ENCODE peak calls at places on chromosome 19, in nine cellular contexts. One of them, this sample, is unnamed.

GRCh38 chr19:17491287-17491686 is 20.2 kb upstream of the PGLS start:
- DNase-seq in glutamatergic neuron: no peak
- DNase-seq in activated naive CD4-positive, alpha-beta T cell treated with anti-CD3 and anti-CD28 coated beads, Interleukin-2, amount 10 ng/mL, durations not matched to agents 7 days and 5 days: no peak
- DNase-seq in H54: no peak
- DNase-seq in astrocyte of the cerebellum: no peak
- DNase-seq in central memory CD4-positive, alpha-beta T cell: no peak
- DNase-seq in activated CD8-positive, alpha-beta T cell treated with anti-CD3 and anti-CD28 coated beads for 36 hours: no peak
- DNase-seq in NCI-H345: no peak
- DNase-seq in lung: no peak
- DNase-seq in this sample: no peak

GRCh38 chr19:14375055-14375581 is 6.1 kb upstream of the ADGRE5 start:
- DNase-seq in astrocyte of the cerebellum: no peak
- DNase-seq in glutamatergic neuron: no peak
- DNase-seq in H54: no peak
- DNase-seq in NCI-H345: no peak
- DNase-seq in activated CD8-positive, alpha-beta T cell treated with anti-CD3 and anti-CD28 coated beads for 36 hours: peak
- DNase-seq in lung: peak
- DNase-seq in activated naive CD4-positive, alpha-beta T cell treated with anti-CD3 and anti-CD28 coated beads, Interleukin-2, amount 10 ng/mL, durations not matched to agents 7 days and 5 days: peak
- DNase-seq in central memory CD4-positive, alpha-beta T cell: peak
- DNase-seq in this sample: no peak

GRCh38 chr19:4555657-4556561 is 3.6 kb downstream of the SEMA6B start:
- DNase-seq in lung: no peak
- DNase-seq in glutamatergic neuron: no peak
- DNase-seq in activated CD8-positive, alpha-beta T cell treated with anti-CD3 and anti-CD28 coated beads for 36 hours: no peak
- DNase-seq in NCI-H345: no peak
- DNase-seq in H54: no peak
- DNase-seq in astrocyte of the cerebellum: no peak
- DNase-seq in activated naive CD4-positive, alpha-beta T cell treated with anti-CD3 and anti-CD28 coated beads, Interleukin-2, amount 10 ng/mL, durations not matched to agents 7 days and 5 days: no peak
- DNase-seq in central memory CD4-positive, alpha-beta T cell: no peak
- DNase-seq in this sample: peak

GRCh38 chr19:31316201-31316951 is 32.9 kb downstream of the TSHZ3 start:
- DNase-seq in H54: no peak
- DNase-seq in activated naive CD4-positive, alpha-beta T cell treated with anti-CD3 and anti-CD28 coated beads, Interleukin-2, amount 10 ng/mL, durations not matched to agents 7 days and 5 days: no peak
- DNase-seq in activated CD8-positive, alpha-beta T cell treated with anti-CD3 and anti-CD28 coated beads for 36 hours: no peak
- DNase-seq in glutamatergic neuron: no peak
- DNase-seq in NCI-H345: no peak
- DNase-seq in central memory CD4-positive, alpha-beta T cell: no peak
- DNase-seq in lung: no peak
- DNase-seq in astrocyte of the cerebellum: no peak
- DNase-seq in this sample: no peak

GRCh38 chr19:13621413-13621812 is 115.1 kb upstream of the CACNA1A start:
- DNase-seq in glutamatergic neuron: no peak
- DNase-seq in lung: no peak
- DNase-seq in NCI-H345: peak
- DNase-seq in central memory CD4-positive, alpha-beta T cell: no peak
- DNase-seq in H54: peak
- DNase-seq in activated naive CD4-positive, alpha-beta T cell treated with anti-CD3 and anti-CD28 coated beads, Interleukin-2, amount 10 ng/mL, durations not matched to agents 7 days and 5 days: peak
- DNase-seq in astrocyte of the cerebellum: peak
- DNase-seq in activated CD8-positive, alpha-beta T cell treated with anti-CD3 and anti-CD28 coated beads for 36 hours: peak
- DNase-seq in this sample: no peak

GRCh38 chr19:13022859-13023636 is 27.8 kb downstream of the NFIX start:
- DNase-seq in central memory CD4-positive, alpha-beta T cell: no peak
- DNase-seq in H54: peak
- DNase-seq in lung: peak
- DNase-seq in NCI-H345: no peak
- DNase-seq in astrocyte of the cerebellum: peak
- DNase-seq in activated naive CD4-positive, alpha-beta T cell treated with anti-CD3 and anti-CD28 coated beads, Interleukin-2, amount 10 ng/mL, durations not matched to agents 7 days and 5 days: peak
- DNase-seq in glutamatergic neuron: no peak
- DNase-seq in activated CD8-positive, alpha-beta T cell treated with anti-CD3 and anti-CD28 coated beads for 36 hours: peak
- DNase-seq in this sample: peak

GRCh38 chr19:46371371-46371901 is 24.5 kb downstream of the PPP5C start:
- DNase-seq in central memory CD4-positive, alpha-beta T cell: no peak
- DNase-seq in NCI-H345: no peak
- DNase-seq in astrocyte of the cerebellum: no peak
- DNase-seq in H54: no peak
- DNase-seq in activated naive CD4-positive, alpha-beta T cell treated with anti-CD3 and anti-CD28 coated beads, Interleukin-2, amount 10 ng/mL, durations not matched to agents 7 days and 5 days: peak
- DNase-seq in activated CD8-positive, alpha-beta T cell treated with anti-CD3 and anti-CD28 coated beads for 36 hours: peak
- DNase-seq in lung: no peak
- DNase-seq in glutamatergic neuron: no peak
- DNase-seq in this sample: no peak

GRCh38 chr19:8528500-8528899 is 14.5 kb upstream of the ZNF414 start:
- DNase-seq in H54: no peak
- DNase-seq in glutamatergic neuron: no peak
- DNase-seq in NCI-H345: no peak
- DNase-seq in activated CD8-positive, alpha-beta T cell treated with anti-CD3 and anti-CD28 coated beads for 36 hours: no peak
- DNase-seq in astrocyte of the cerebellum: no peak
- DNase-seq in lung: no peak
- DNase-seq in central memory CD4-positive, alpha-beta T cell: no peak
- DNase-seq in activated naive CD4-positive, alpha-beta T cell treated with anti-CD3 and anti-CD28 coated beads, Interleukin-2, amount 10 ng/mL, durations not matched to agents 7 days and 5 days: no peak
- DNase-seq in this sample: no peak

GRCh38 chr19:29084266-29084665 is 128.7 kb downstream of the UQCRFS1 start:
- DNase-seq in activated naive CD4-positive, alpha-beta T cell treated with anti-CD3 and anti-CD28 coated beads, Interleukin-2, amount 10 ng/mL, durations not matched to agents 7 days and 5 days: no peak
- DNase-seq in lung: no peak
- DNase-seq in NCI-H345: no peak
- DNase-seq in glutamatergic neuron: peak
- DNase-seq in astrocyte of the cerebellum: no peak
- DNase-seq in H54: peak
- DNase-seq in central memory CD4-positive, alpha-beta T cell: no peak
- DNase-seq in activated CD8-positive, alpha-beta T cell treated with anti-CD3 and anti-CD28 coated beads for 36 hours: no peak
- DNase-seq in this sample: no peak

GRCh38 chr19:720691-721160 is 12.0 kb downstream of the PALM start:
- DNase-seq in NCI-H345: no peak
- DNase-seq in glutamatergic neuron: peak
- DNase-seq in astrocyte of the cerebellum: no peak
- DNase-seq in activated CD8-positive, alpha-beta T cell treated with anti-CD3 and anti-CD28 coated beads for 36 hours: no peak
- DNase-seq in lung: no peak
- DNase-seq in H54: no peak
- DNase-seq in central memory CD4-positive, alpha-beta T cell: no peak
- DNase-seq in activated naive CD4-positive, alpha-beta T cell treated with anti-CD3 and anti-CD28 coated beads, Interleukin-2, amount 10 ng/mL, durations not matched to agents 7 days and 5 days: no peak
- DNase-seq in this sample: no peak

GRCh38 chr19:52188822-52189744 is 769 bp upstream of the PPP2R1A start:
- DNase-seq in lung: no peak
- DNase-seq in activated naive CD4-positive, alpha-beta T cell treated with anti-CD3 and anti-CD28 coated beads, Interleukin-2, amount 10 ng/mL, durations not matched to agents 7 days and 5 days: no peak
- DNase-seq in H54: no peak
- DNase-seq in NCI-H345: no peak
- DNase-seq in astrocyte of the cerebellum: no peak
- DNase-seq in central memory CD4-positive, alpha-beta T cell: no peak
- DNase-seq in glutamatergic neuron: peak
- DNase-seq in activated CD8-positive, alpha-beta T cell treated with anti-CD3 and anti-CD28 coated beads for 36 hours: no peak
- DNase-seq in this sample: no peak

GRCh38 chr19:50559636-50560035 is 8.6 kb downstream of the LRRC4B start:
- DNase-seq in astrocyte of the cerebellum: no peak
- DNase-seq in lung: no peak
- DNase-seq in glutamatergic neuron: no peak
- DNase-seq in activated CD8-positive, alpha-beta T cell treated with anti-CD3 and anti-CD28 coated beads for 36 hours: no peak
- DNase-seq in NCI-H345: no peak
- DNase-seq in central memory CD4-positive, alpha-beta T cell: no peak
- DNase-seq in activated naive CD4-positive, alpha-beta T cell treated with anti-CD3 and anti-CD28 coated beads, Interleukin-2, amount 10 ng/mL, durations not matched to agents 7 days and 5 days: no peak
- DNase-seq in H54: no peak
- DNase-seq in this sample: no peak

GRCh38 chr19:50191270-50191669 is 12.2 kb upstream of the MYH14 start:
- DNase-seq in central memory CD4-positive, alpha-beta T cell: no peak
- DNase-seq in astrocyte of the cerebellum: no peak
- DNase-seq in lung: no peak
- DNase-seq in glutamatergic neuron: no peak
- DNase-seq in activated naive CD4-positive, alpha-beta T cell treated with anti-CD3 and anti-CD28 coated beads, Interleukin-2, amount 10 ng/mL, durations not matched to agents 7 days and 5 days: no peak
- DNase-seq in activated CD8-positive, alpha-beta T cell treated with anti-CD3 and anti-CD28 coated beads for 36 hours: no peak
- DNase-seq in H54: no peak
- DNase-seq in NCI-H345: peak
- DNase-seq in this sample: no peak

GRCh38 chr19:1580957-1581356 is 11.7 kb downstream of the MBD3 start:
- DNase-seq in lung: no peak
- DNase-seq in astrocyte of the cerebellum: no peak
- DNase-seq in activated naive CD4-positive, alpha-beta T cell treated with anti-CD3 and anti-CD28 coated beads, Interleukin-2, amount 10 ng/mL, durations not matched to agents 7 days and 5 days: no peak
- DNase-seq in glutamatergic neuron: no peak
- DNase-seq in H54: no peak
- DNase-seq in activated CD8-positive, alpha-beta T cell treated with anti-CD3 and anti-CD28 coated beads for 36 hours: no peak
- DNase-seq in central memory CD4-positive, alpha-beta T cell: no peak
- DNase-seq in NCI-H345: no peak
- DNase-seq in this sample: no peak

GRCh38 chr19:10961073-10961762 is 388 bp downstream of the SMARCA4 start:
- DNase-seq in activated naive CD4-positive, alpha-beta T cell treated with anti-CD3 and anti-CD28 coated beads, Interleukin-2, amount 10 ng/mL, durations not matched to agents 7 days and 5 days: no peak
- DNase-seq in lung: no peak
- DNase-seq in astrocyte of the cerebellum: no peak
- DNase-seq in glutamatergic neuron: no peak
- DNase-seq in NCI-H345: no peak
- DNase-seq in central memory CD4-positive, alpha-beta T cell: peak
- DNase-seq in activated CD8-positive, alpha-beta T cell treated with anti-CD3 and anti-CD28 coated beads for 36 hours: peak
- DNase-seq in H54: no peak
- DNase-seq in this sample: peak

GRCh38 chr19:29882719-29883105 is 59.3 kb upstream of the URI1 start:
- DNase-seq in central memory CD4-positive, alpha-beta T cell: no peak
- DNase-seq in lung: no peak
- DNase-seq in H54: no peak
- DNase-seq in activated naive CD4-positive, alpha-beta T cell treated with anti-CD3 and anti-CD28 coated beads, Interleukin-2, amount 10 ng/mL, durations not matched to agents 7 days and 5 days: no peak
- DNase-seq in NCI-H345: no peak
- DNase-seq in astrocyte of the cerebellum: no peak
- DNase-seq in glutamatergic neuron: no peak
- DNase-seq in activated CD8-positive, alpha-beta T cell treated with anti-CD3 and anti-CD28 coated beads for 36 hours: no peak
- DNase-seq in this sample: peak

GRCh38 chr19:11480081-11480926 is 542 bp downstream of the ELAVL3 start:
- DNase-seq in glutamatergic neuron: peak
- DNase-seq in central memory CD4-positive, alpha-beta T cell: no peak
- DNase-seq in activated CD8-positive, alpha-beta T cell treated with anti-CD3 and anti-CD28 coated beads for 36 hours: no peak
- DNase-seq in astrocyte of the cerebellum: no peak
- DNase-seq in activated naive CD4-positive, alpha-beta T cell treated with anti-CD3 and anti-CD28 coated beads, Interleukin-2, amount 10 ng/mL, durations not matched to agents 7 days and 5 days: no peak
- DNase-seq in NCI-H345: no peak
- DNase-seq in H54: no peak
- DNase-seq in lung: no peak
- DNase-seq in this sample: peak

GRCh38 chr19:7482584-7483439 is 6.0 kb downstream of the PEX11G start:
- DNase-seq in activated naive CD4-positive, alpha-beta T cell treated with anti-CD3 and anti-CD28 coated beads, Interleukin-2, amount 10 ng/mL, durations not matched to agents 7 days and 5 days: no peak
- DNase-seq in activated CD8-positive, alpha-beta T cell treated with anti-CD3 and anti-CD28 coated beads for 36 hours: no peak
- DNase-seq in H54: no peak
- DNase-seq in NCI-H345: peak
- DNase-seq in central memory CD4-positive, alpha-beta T cell: no peak
- DNase-seq in glutamatergic neuron: no peak
- DNase-seq in astrocyte of the cerebellum: no peak
- DNase-seq in lung: no peak
- DNase-seq in this sample: peak